ENCODE peak calls at places on chromosomes 7 and 10, in five cellular contexts. One of them, this sample, is unnamed.

GRCh38 chr7:22318376-22318775 is 38.6 kb downstream of the RAPGEF5 start:
- DNase-seq in anterior cingulate cortex: no peak
- DNase-seq in HS-5: no peak
- DNase-seq in AG08395: no peak
- DNase-seq in memory B cell: no peak
- DNase-seq in this sample: no peak

GRCh38 chr10:130751851-130752250 is 559.7 kb downstream of the TCERG1L start:
- DNase-seq in HS-5: no peak
- DNase-seq in memory B cell: no peak
- DNase-seq in anterior cingulate cortex: no peak
- DNase-seq in AG08395: no peak
- DNase-seq in this sample: no peak

GRCh38 chr10:78473016-78473415 is 439.4 kb downstream of the RPS24 start:
- DNase-seq in AG08395: no peak
- DNase-seq in anterior cingulate cortex: no peak
- DNase-seq in HS-5: no peak
- DNase-seq in memory B cell: no peak
- DNase-seq in this sample: no peak

GRCh38 chr7:50940621-50941020 is 157.9 kb upstream of the GRB10 start:
- DNase-seq in memory B cell: no peak
- DNase-seq in anterior cingulate cortex: no peak
- DNase-seq in HS-5: no peak
- DNase-seq in AG08395: peak
- DNase-seq in this sample: no peak

GRCh38 chr7:144388950-144389349 is 14.5 kb downstream of the NOBOX start:
- DNase-seq in memory B cell: no peak
- DNase-seq in HS-5: no peak
- DNase-seq in anterior cingulate cortex: no peak
- DNase-seq in AG08395: no peak
- DNase-seq in this sample: no peak

GRCh38 chr7:96708872-96709271 is 774 bp downstream of the SEM1 start:
- DNase-seq in AG08395: no peak
- DNase-seq in HS-5: no peak
- DNase-seq in anterior cingulate cortex: no peak
- DNase-seq in memory B cell: no peak
- DNase-seq in this sample: no peak

GRCh38 chr7:590731-591551 is 71.3 kb upstream of the PDGFA start:
- DNase-seq in AG08395: no peak
- DNase-seq in HS-5: no peak
- DNase-seq in anterior cingulate cortex: no peak
- DNase-seq in memory B cell: no peak
- DNase-seq in this sample: peak

GRCh38 chr10:22753786-22754185 is 39.4 kb upstream of the PIP4K2A start:
- DNase-seq in HS-5: no peak
- DNase-seq in anterior cingulate cortex: no peak
- DNase-seq in memory B cell: no peak
- DNase-seq in AG08395: no peak
- DNase-seq in this sample: no peak

GRCh38 chr7:47578581-47579270 is 3.2 kb downstream of the TNS3 start:
- DNase-seq in HS-5: no peak
- DNase-seq in memory B cell: no peak
- DNase-seq in anterior cingulate cortex: no peak
- DNase-seq in AG08395: peak
- DNase-seq in this sample: no peak

GRCh38 chr10:91864099-91864498 is 45.2 kb downstream of the FGFBP3 start:
- DNase-seq in memory B cell: no peak
- DNase-seq in anterior cingulate cortex: no peak
- DNase-seq in AG08395: no peak
- DNase-seq in HS-5: no peak
- DNase-seq in this sample: no peak

GRCh38 chr10:90871279-90871760 is 454 bp upstream of the RPP30 start:
- DNase-seq in anterior cingulate cortex: peak
- DNase-seq in HS-5: peak
- DNase-seq in AG08395: peak
- DNase-seq in memory B cell: peak
- DNase-seq in this sample: peak

GRCh38 chr10:17233534-17233933 is 5.5 kb downstream of the VIM start:
- DNase-seq in AG08395: no peak
- DNase-seq in memory B cell: no peak
- DNase-seq in anterior cingulate cortex: no peak
- DNase-seq in HS-5: no peak
- DNase-seq in this sample: no peak

GRCh38 chr7:17233643-17234397 is 64.6 kb upstream of the AHR start:
- DNase-seq in memory B cell: no peak
- DNase-seq in AG08395: peak
- DNase-seq in anterior cingulate cortex: no peak
- DNase-seq in HS-5: peak
- DNase-seq in this sample: no peak

GRCh38 chr7:29377718-29378117 is 183.1 kb downstream of the CHN2 start:
- DNase-seq in memory B cell: no peak
- DNase-seq in anterior cingulate cortex: no peak
- DNase-seq in HS-5: no peak
- DNase-seq in AG08395: no peak
- DNase-seq in this sample: no peak

This sample was measured in amygdala.